ENCODE peak calls at places on chromosomes 5 and 9, in nine cellular contexts. One of them, this sample, is unnamed. For H3K27me3, the result is how much of the 10 kb centered on the place peaks cover.

GRCh38 chr9:35490155-35490909 is 421 bp downstream of the RUSC2 start:
- DNase-seq in sigmoid colon: peak
- DNase-seq in neural progenitor cell: peak
- DNase-seq in CD4-positive, CD25-positive, alpha-beta regulatory T cell: no peak
- DNase-seq in thoracic aorta: no peak
- DNase-seq in body of pancreas: peak
- DNase-seq in left lung: peak
- DNase-seq in spleen: peak
- DNase-seq in DND-41: no peak
- DNase-seq in this sample: peak

GRCh38 chr5:16489322-16489791 is 23.8 kb upstream of the ZNF622 start:
- DNase-seq in sigmoid colon: no peak
- DNase-seq in neural progenitor cell: peak
- DNase-seq in CD4-positive, CD25-positive, alpha-beta regulatory T cell: peak
- DNase-seq in thoracic aorta: no peak
- DNase-seq in body of pancreas: peak
- DNase-seq in left lung: no peak
- DNase-seq in spleen: no peak
- DNase-seq in DND-41: no peak
- DNase-seq in this sample: no peak

GRCh38 chr9:83435301-83435700 is 102.9 kb downstream of the FRMD3 start:
- DNase-seq in sigmoid colon: no peak
- DNase-seq in neural progenitor cell: no peak
- DNase-seq in CD4-positive, CD25-positive, alpha-beta regulatory T cell: no peak
- DNase-seq in thoracic aorta: no peak
- DNase-seq in body of pancreas: no peak
- DNase-seq in left lung: no peak
- DNase-seq in spleen: no peak
- DNase-seq in DND-41: no peak
- DNase-seq in this sample: no peak

GRCh38 chr5:127588368-127588767 is 60.5 kb upstream of the CTXN3 start:
- DNase-seq in sigmoid colon: no peak
- DNase-seq in neural progenitor cell: no peak
- DNase-seq in CD4-positive, CD25-positive, alpha-beta regulatory T cell: no peak
- DNase-seq in thoracic aorta: no peak
- DNase-seq in body of pancreas: no peak
- DNase-seq in left lung: no peak
- DNase-seq in spleen: no peak
- DNase-seq in DND-41: no peak
- DNase-seq in this sample: no peak

GRCh38 chr5:150588495-150588890 is 52.0 kb upstream of the SYNPO start:
- DNase-seq in sigmoid colon: no peak
- DNase-seq in neural progenitor cell: no peak
- DNase-seq in CD4-positive, CD25-positive, alpha-beta regulatory T cell: no peak
- DNase-seq in thoracic aorta: no peak
- DNase-seq in body of pancreas: no peak
- DNase-seq in left lung: no peak
- DNase-seq in spleen: no peak
- DNase-seq in DND-41: no peak
- DNase-seq in this sample: no peak

GRCh38 chr5:154143121-154143725 is 47.3 kb upstream of the GALNT10 start:
- DNase-seq in sigmoid colon: no peak
- DNase-seq in neural progenitor cell: peak
- DNase-seq in CD4-positive, CD25-positive, alpha-beta regulatory T cell: no peak
- DNase-seq in thoracic aorta: no peak
- DNase-seq in body of pancreas: no peak
- DNase-seq in left lung: no peak
- DNase-seq in spleen: no peak
- DNase-seq in DND-41: no peak
- DNase-seq in this sample: no peak

GRCh38 chr9:120733190-120733589 is 18.9 kb upstream of the MEGF9 start:
- DNase-seq in sigmoid colon: no peak
- DNase-seq in neural progenitor cell: no peak
- DNase-seq in CD4-positive, CD25-positive, alpha-beta regulatory T cell: no peak
- DNase-seq in thoracic aorta: peak
- DNase-seq in body of pancreas: peak
- DNase-seq in left lung: no peak
- DNase-seq in spleen: no peak
- DNase-seq in DND-41: no peak
- DNase-seq in this sample: no peak

GRCh38 chr5:57277085-57277484 is 103.2 kb downstream of the GPBP1 start:
- DNase-seq in sigmoid colon: no peak
- DNase-seq in neural progenitor cell: no peak
- DNase-seq in CD4-positive, CD25-positive, alpha-beta regulatory T cell: peak
- DNase-seq in thoracic aorta: no peak
- DNase-seq in body of pancreas: no peak
- DNase-seq in left lung: no peak
- DNase-seq in spleen: no peak
- DNase-seq in DND-41: no peak
- DNase-seq in this sample: no peak

GRCh38 chr5:87015908-87016307 is 251.8 kb upstream of the RASA1 start:
- DNase-seq in sigmoid colon: no peak
- DNase-seq in neural progenitor cell: no peak
- DNase-seq in CD4-positive, CD25-positive, alpha-beta regulatory T cell: no peak
- DNase-seq in thoracic aorta: no peak
- DNase-seq in body of pancreas: no peak
- DNase-seq in left lung: no peak
- DNase-seq in spleen: no peak
- DNase-seq in DND-41: no peak
- DNase-seq in this sample: no peak

GRCh38 chr9:127233582-127234350 is 30.8 kb upstream of the GARNL3 start:
- DNase-seq in sigmoid colon: no peak
- DNase-seq in neural progenitor cell: no peak
- DNase-seq in CD4-positive, CD25-positive, alpha-beta regulatory T cell: no peak
- DNase-seq in thoracic aorta: no peak
- DNase-seq in body of pancreas: no peak
- DNase-seq in left lung: no peak
- DNase-seq in spleen: no peak
- DNase-seq in DND-41: no peak
- DNase-seq in this sample: no peak

GRCh38 chr5:30845194-30845593 is 348.3 kb upstream of the CDH6 start:
- DNase-seq in sigmoid colon: no peak
- DNase-seq in neural progenitor cell: no peak
- DNase-seq in CD4-positive, CD25-positive, alpha-beta regulatory T cell: no peak
- DNase-seq in thoracic aorta: no peak
- DNase-seq in body of pancreas: no peak
- DNase-seq in left lung: no peak
- DNase-seq in spleen: no peak
- DNase-seq in DND-41: no peak
- DNase-seq in this sample: no peak

GRCh38 chr5:159504106-159504856 is 174.0 kb upstream of the IL12B start:
- DNase-seq in sigmoid colon: no peak
- DNase-seq in neural progenitor cell: no peak
- DNase-seq in CD4-positive, CD25-positive, alpha-beta regulatory T cell: no peak
- DNase-seq in thoracic aorta: no peak
- DNase-seq in body of pancreas: no peak
- DNase-seq in left lung: no peak
- DNase-seq in spleen: no peak
- DNase-seq in DND-41: no peak
- DNase-seq in this sample: no peak

GRCh38 chr9:99807276-99807852 is 14.3 kb upstream of the NR4A3 start:
- DNase-seq in sigmoid colon: peak
- DNase-seq in neural progenitor cell: peak
- DNase-seq in CD4-positive, CD25-positive, alpha-beta regulatory T cell: peak
- DNase-seq in thoracic aorta: peak
- DNase-seq in body of pancreas: peak
- DNase-seq in left lung: no peak
- DNase-seq in spleen: peak
- DNase-seq in DND-41: peak
- DNase-seq in this sample: peak

GRCh38 chr5:139651863-139652787 is 4.0 kb downstream of the CXXC5 start:
- DNase-seq in sigmoid colon: peak
- DNase-seq in neural progenitor cell: peak
- DNase-seq in CD4-positive, CD25-positive, alpha-beta regulatory T cell: peak
- DNase-seq in thoracic aorta: no peak
- DNase-seq in body of pancreas: peak
- DNase-seq in left lung: peak
- DNase-seq in spleen: peak
- DNase-seq in DND-41: peak
- DNase-seq in this sample: peak

GRCh38 chr5:52560366-52560765 is 227.3 kb upstream of the ITGA1 start:
- DNase-seq in sigmoid colon: no peak
- DNase-seq in neural progenitor cell: no peak
- DNase-seq in CD4-positive, CD25-positive, alpha-beta regulatory T cell: no peak
- DNase-seq in thoracic aorta: no peak
- DNase-seq in body of pancreas: no peak
- DNase-seq in left lung: no peak
- DNase-seq in spleen: no peak
- DNase-seq in DND-41: no peak
- DNase-seq in this sample: no peak

GRCh38 chr9:87558606-87559005 is 60.9 kb downstream of the DAPK1 start:
- DNase-seq in sigmoid colon: no peak
- DNase-seq in neural progenitor cell: no peak
- DNase-seq in CD4-positive, CD25-positive, alpha-beta regulatory T cell: no peak
- DNase-seq in thoracic aorta: no peak
- DNase-seq in body of pancreas: no peak
- DNase-seq in left lung: no peak
- DNase-seq in spleen: no peak
- DNase-seq in DND-41: no peak
- DNase-seq in this sample: no peak

GRCh38 chr5:161544350-161544765 is 2.2 kb downstream of the GABRB2 start:
- DNase-seq in sigmoid colon: no peak
- DNase-seq in neural progenitor cell: peak
- DNase-seq in CD4-positive, CD25-positive, alpha-beta regulatory T cell: no peak
- DNase-seq in thoracic aorta: no peak
- DNase-seq in body of pancreas: peak
- DNase-seq in left lung: peak
- DNase-seq in spleen: no peak
- DNase-seq in DND-41: peak
- DNase-seq in this sample: peak

GRCh38 chr5:36442796-36443195 is 141.1 kb upstream of the RANBP3L start:
- DNase-seq in sigmoid colon: no peak
- DNase-seq in neural progenitor cell: no peak
- DNase-seq in CD4-positive, CD25-positive, alpha-beta regulatory T cell: no peak
- DNase-seq in thoracic aorta: no peak
- DNase-seq in body of pancreas: no peak
- DNase-seq in left lung: no peak
- DNase-seq in spleen: no peak
- DNase-seq in DND-41: no peak
- DNase-seq in this sample: no peak

DNA sequence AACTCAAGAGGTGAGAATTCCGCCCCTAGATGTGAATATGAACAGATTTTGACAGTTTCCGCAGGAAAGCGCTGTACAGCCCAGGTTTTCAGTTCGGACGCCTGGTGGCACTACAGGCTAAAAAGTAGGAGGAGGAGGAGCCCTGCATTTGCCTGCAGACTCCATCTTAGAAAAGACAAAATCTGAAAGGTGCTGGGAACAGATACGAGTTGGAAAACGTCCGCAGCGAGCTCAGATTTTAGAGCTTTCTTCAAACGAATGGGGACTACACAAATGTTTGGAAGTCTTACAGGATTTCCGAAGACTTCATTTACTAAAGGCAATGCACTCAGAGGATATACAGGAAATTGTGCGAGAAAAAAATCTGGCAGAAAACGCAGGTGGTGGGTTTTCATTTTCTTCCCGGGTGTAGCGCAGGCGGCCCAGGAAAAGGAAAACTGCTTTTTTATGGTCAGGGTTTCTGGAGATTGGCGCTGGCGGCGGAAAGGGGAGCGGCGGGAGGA is 9.9 kb upstream of the PCDHB2 start:
- DNase-seq in sigmoid colon: no peak
- DNase-seq in neural progenitor cell: peak
- DNase-seq in CD4-positive, CD25-positive, alpha-beta regulatory T cell: peak
- DNase-seq in thoracic aorta: no peak
- DNase-seq in body of pancreas: peak
- DNase-seq in left lung: no peak
- DNase-seq in spleen: no peak
- DNase-seq in DND-41: peak
- DNase-seq in this sample: peak
- H3K27me3 ChIP-seq in sigmoid colon: under half
- H3K27me3 ChIP-seq in neural progenitor cell: under half
- H3K27me3 ChIP-seq in CD4-positive, CD25-positive, alpha-beta regulatory T cell: under half
- H3K27me3 ChIP-seq in thoracic aorta: under half
- H3K27me3 ChIP-seq in body of pancreas: under half
- H3K27me3 ChIP-seq in left lung: under half
- H3K27me3 ChIP-seq in spleen: under half
- H3K27me3 ChIP-seq in DND-41: under half
- H3K27me3 ChIP-seq in this sample: under half

GRCh38 chr5:73201547-73202513 is 28.8 kb downstream of the TMEM174 start:
- DNase-seq in sigmoid colon: peak
- DNase-seq in neural progenitor cell: peak
- DNase-seq in CD4-positive, CD25-positive, alpha-beta regulatory T cell: peak
- DNase-seq in thoracic aorta: no peak
- DNase-seq in body of pancreas: peak
- DNase-seq in left lung: peak
- DNase-seq in spleen: peak
- DNase-seq in DND-41: peak
- DNase-seq in this sample: peak
- H3K4me3 ChIP-seq in sigmoid colon: no peak
- H3K4me3 ChIP-seq in neural progenitor cell: no peak
- H3K4me3 ChIP-seq in CD4-positive, CD25-positive, alpha-beta regulatory T cell: no peak
- H3K4me3 ChIP-seq in thoracic aorta: no peak
- H3K4me3 ChIP-seq in body of pancreas: no peak
- H3K4me3 ChIP-seq in left lung: no peak
- H3K4me3 ChIP-seq in spleen: no peak
- H3K4me3 ChIP-seq in DND-41: no peak
- H3K4me3 ChIP-seq in this sample: peak

DNA sequence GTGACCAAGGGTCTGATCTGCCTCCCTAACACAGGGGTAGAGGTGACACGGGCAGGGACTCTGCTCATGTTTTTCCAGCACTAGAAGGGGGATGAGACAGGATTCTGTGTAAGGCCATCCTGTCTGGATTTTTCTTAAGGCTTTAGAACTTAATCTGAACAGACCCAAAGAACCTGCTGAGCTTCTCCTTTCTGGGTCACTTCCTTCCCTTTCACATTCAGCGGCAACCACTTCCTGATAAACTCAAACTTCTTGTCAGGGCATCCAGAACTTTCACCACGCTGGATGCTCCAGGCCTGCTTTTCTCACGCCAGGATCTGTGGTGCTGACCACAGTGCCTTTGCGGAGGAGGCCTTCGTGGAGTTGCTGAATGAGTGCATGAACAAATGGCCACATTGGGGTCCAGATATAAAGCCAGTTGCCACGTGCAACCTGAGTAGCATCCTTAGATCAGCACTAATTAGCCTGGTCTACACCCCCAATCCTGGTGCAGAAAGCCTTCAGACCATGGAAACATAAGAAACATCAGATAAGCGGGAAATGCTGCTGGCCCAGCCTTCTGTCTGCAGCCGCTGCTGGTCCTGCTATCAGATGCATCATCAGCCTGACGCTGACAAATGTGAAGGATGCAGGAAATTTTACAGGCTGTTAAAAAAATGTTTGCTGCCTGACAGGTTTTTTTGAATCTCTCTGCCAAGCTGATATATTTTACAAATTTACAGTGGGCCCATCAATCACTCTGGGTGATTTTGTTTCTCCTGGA is 75.3 kb upstream of the BARHL1 start:
- DNase-seq in sigmoid colon: no peak
- DNase-seq in neural progenitor cell: no peak
- DNase-seq in CD4-positive, CD25-positive, alpha-beta regulatory T cell: no peak
- DNase-seq in thoracic aorta: no peak
- DNase-seq in body of pancreas: no peak
- DNase-seq in left lung: no peak
- DNase-seq in spleen: peak
- DNase-seq in DND-41: no peak
- DNase-seq in this sample: no peak
- H3K27me3 ChIP-seq in sigmoid colon: half or more
- H3K27me3 ChIP-seq in neural progenitor cell: under half
- H3K27me3 ChIP-seq in CD4-positive, CD25-positive, alpha-beta regulatory T cell: under half
- H3K27me3 ChIP-seq in thoracic aorta: under half
- H3K27me3 ChIP-seq in body of pancreas: under half
- H3K27me3 ChIP-seq in left lung: under half
- H3K27me3 ChIP-seq in spleen: under half
- H3K27me3 ChIP-seq in DND-41: under half
- H3K27me3 ChIP-seq in this sample: under half

GRCh38 chr9:19409406-19410194 is 791 bp downstream of the ACER2 start:
- DNase-seq in sigmoid colon: peak
- DNase-seq in neural progenitor cell: peak
- DNase-seq in CD4-positive, CD25-positive, alpha-beta regulatory T cell: no peak
- DNase-seq in thoracic aorta: peak
- DNase-seq in body of pancreas: peak
- DNase-seq in left lung: no peak
- DNase-seq in spleen: peak
- DNase-seq in DND-41: peak
- DNase-seq in this sample: peak
- H3K4me3 ChIP-seq in sigmoid colon: peak
- H3K4me3 ChIP-seq in neural progenitor cell: peak
- H3K4me3 ChIP-seq in CD4-positive, CD25-positive, alpha-beta regulatory T cell: peak
- H3K4me3 ChIP-seq in thoracic aorta: peak
- H3K4me3 ChIP-seq in body of pancreas: peak
- H3K4me3 ChIP-seq in left lung: peak
- H3K4me3 ChIP-seq in spleen: peak
- H3K4me3 ChIP-seq in DND-41: peak
- H3K4me3 ChIP-seq in this sample: peak

This sample was measured in H7.